ENCODE peak calls at places on chromosomes 6 and 20, in nine cellular contexts. I is A549, R is transverse colon, Y is K562, L is stomach, G is SK-N-SH, K is tibial nerve, N is GM12878, X is suprapubic skin. O is an unnamed sample.

GRCh38 chr6:132962936-132963579 is 148.7 kb downstream of the RPS12 start:
- DNase-seq in I (peak), R (peak), Y (peak), L (peak), G (peak), K (peak), N (no peak), X (no peak), O (peak)

GRCh38 chr6:75932067-75932466 is 140.4 kb downstream of the IMPG1 start:
- DNase-seq in I (no peak), R (no peak), Y (peak), L (peak), G (peak), K (no peak), N (no peak), X (no peak), O (no peak)

GRCh38 chr6:126539022-126539421 is 199.1 kb downstream of the CENPW start:
- DNase-seq in I (peak), R (no peak), Y (no peak), L (no peak), G (no peak), K (no peak), N (no peak), X (no peak), O (no peak)

GRCh38 chr6:53530346-53530745 is 14.6 kb downstream of the GCLC start:
- DNase-seq in I (no peak), R (no peak), Y (no peak), L (no peak), G (no peak), K (no peak), N (no peak), X (no peak), O (no peak)

GRCh38 chr20:1478566-1478965 is 11.9 kb upstream of the NSFL1C start:
- DNase-seq in I (peak), R (no peak), Y (no peak), L (no peak), G (no peak), K (no peak), N (no peak), X (no peak), O (no peak)

GRCh38 chr6:54327631-54328030 is 19.4 kb downstream of the TINAG start:
- DNase-seq in I (no peak), R (no peak), Y (no peak), L (no peak), G (no peak), K (no peak), N (no peak), X (no peak), O (no peak)

GRCh38 chr20:35174458-35175216 is 2.8 kb downstream of the PROCR start:
- DNase-seq in I (no peak), R (peak), Y (peak), L (peak), G (peak), K (no peak), N (no peak), X (no peak), O (no peak)

GRCh38 chr20:62195072-62195400 is 12.2 kb downstream of the MTG2 start:
- DNase-seq in I (no peak), R (no peak), Y (no peak), L (no peak), G (no peak), K (no peak), N (no peak), X (no peak), O (no peak)

GRCh38 chr6:3977875-3978711 is 100.8 kb downstream of the FAM217A start:
- DNase-seq in I (peak), R (peak), Y (peak), L (no peak), G (no peak), K (peak), N (peak), X (no peak), O (peak)

GRCh38 chr6:142867988-142868818 is 76.8 kb downstream of the HIVEP2 start:
- DNase-seq in I (no peak), R (no peak), Y (no peak), L (no peak), G (no peak), K (no peak), N (no peak), X (no peak), O (no peak)

GRCh38 chr6:157980288-157981131 is 1.2 kb upstream of the SYNJ2 start:
- DNase-seq in I (no peak), R (no peak), Y (no peak), L (no peak), G (no peak), K (no peak), N (no peak), X (no peak), O (peak)

GRCh38 chr6:90285611-90286381 is 10.8 kb downstream of the BACH2 start:
- DNase-seq in I (peak), R (peak), Y (peak), L (peak), G (peak), K (peak), N (peak), X (peak), O (peak)

GRCh38 chr20:53510704-53511103 is 82.9 kb downstream of the ZNF217 start:
- DNase-seq in I (no peak), R (no peak), Y (no peak), L (no peak), G (no peak), K (no peak), N (no peak), X (no peak), O (no peak)
- H3K4me3 ChIP-seq in I (no peak), R (no peak), Y (no peak), L (no peak), G (no peak), K (no peak), N (no peak), X (no peak), O (no peak)

GRCh38 chr6:94071835-94072234 is 652.5 kb upstream of the EPHA7 start:
- DNase-seq in I (no peak), R (no peak), Y (no peak), L (no peak), G (no peak), K (no peak), N (no peak), X (no peak), O (no peak)
- TF ChIP-seq CTCF in I (peak), R (no peak), Y (no peak), L (no peak), G (peak), K (no peak), N (peak), X (no peak), O (no peak)

GRCh38 chr6:44062771-44063560 is 64.3 kb downstream of the MRPL14 start:
- DNase-seq in I (no peak), R (no peak), Y (peak), L (peak), G (peak), K (no peak), N (no peak), X (no peak), O (no peak)

GRCh38 chr6:44065443-44066115 is 61.7 kb downstream of the MRPL14 start:
- DNase-seq in I (no peak), R (no peak), Y (no peak), L (no peak), G (no peak), K (no peak), N (no peak), X (no peak), O (no peak)

GRCh38 chr6:44064089-44064947 is 62.9 kb downstream of the MRPL14 start:
- DNase-seq in I (peak), R (peak), Y (peak), L (peak), G (no peak), K (peak), N (no peak), X (no peak), O (no peak)

GRCh38 chr6:44063561-44064059 is 63.6 kb downstream of the MRPL14 start:
- DNase-seq in I (no peak), R (no peak), Y (no peak), L (no peak), G (no peak), K (no peak), N (no peak), X (no peak), O (no peak)

GRCh38 chr6:44064948-44065272 is 62.3 kb downstream of the MRPL14 start:
- DNase-seq in I (no peak), R (no peak), Y (no peak), L (no peak), G (no peak), K (no peak), N (no peak), X (no peak), O (no peak)
- TF ChIP-seq EP300 in I (no peak), R (no peak), Y (no peak), L (no peak), G (no peak), K (no peak), N (no peak), X (no peak), O (no peak)

GRCh38 chr20:40698281-40698680 is 9.2 kb upstream of the MAFB start:
- DNase-seq in I (no peak), R (no peak), Y (no peak), L (no peak), G (no peak), K (no peak), N (no peak), X (no peak), O (no peak)
- H3K4me3 ChIP-seq in I (no peak), R (no peak), Y (no peak), L (no peak), G (no peak), K (no peak), N (no peak), X (no peak), O (no peak)

GRCh38 chr20:39676857-39677351 is 714.8 kb downstream of the DHX35 start:
- DNase-seq in I (no peak), R (peak), Y (no peak), L (no peak), G (no peak), K (no peak), N (no peak), X (no peak), O (no peak)
- TF ChIP-seq CTCF in I (peak), R (peak), Y (no peak), L (no peak), G (peak), K (peak), N (peak), X (no peak), O (no peak)

GRCh38 chr6:36245572-36246031 is 24.3 kb upstream of the PNPLA1 start:
- DNase-seq in I (no peak), R (peak), Y (peak), L (peak), G (peak), K (no peak), N (no peak), X (no peak), O (no peak)
- TF ChIP-seq EP300 in I (no peak), R (no peak), Y (no peak), L (no peak), G (no peak), K (no peak), N (no peak), X (no peak), O (no peak)

GRCh38 chr20:38473353-38473795 is 731 bp downstream of the RALGAPB start:
- DNase-seq in I (no peak), R (no peak), Y (no peak), L (peak), G (no peak), K (no peak), N (no peak), X (no peak), O (no peak)

GRCh38 chr20:38471245-38471644 is 1.4 kb upstream of the RALGAPB start:
- DNase-seq in I (no peak), R (no peak), Y (no peak), L (no peak), G (no peak), K (no peak), N (no peak), X (no peak), O (no peak)

GRCh38 chr20:38477747-38478146 is 5.1 kb downstream of the RALGAPB start:
- DNase-seq in I (no peak), R (no peak), Y (no peak), L (no peak), G (no peak), K (no peak), N (no peak), X (no peak), O (no peak)

GRCh38 chr20:38472513-38473352 is at the start of gene RALGAPB:
- DNase-seq in I (peak), R (peak), Y (peak), L (peak), G (peak), K (peak), N (peak), X (peak), O (peak)

DNA sequence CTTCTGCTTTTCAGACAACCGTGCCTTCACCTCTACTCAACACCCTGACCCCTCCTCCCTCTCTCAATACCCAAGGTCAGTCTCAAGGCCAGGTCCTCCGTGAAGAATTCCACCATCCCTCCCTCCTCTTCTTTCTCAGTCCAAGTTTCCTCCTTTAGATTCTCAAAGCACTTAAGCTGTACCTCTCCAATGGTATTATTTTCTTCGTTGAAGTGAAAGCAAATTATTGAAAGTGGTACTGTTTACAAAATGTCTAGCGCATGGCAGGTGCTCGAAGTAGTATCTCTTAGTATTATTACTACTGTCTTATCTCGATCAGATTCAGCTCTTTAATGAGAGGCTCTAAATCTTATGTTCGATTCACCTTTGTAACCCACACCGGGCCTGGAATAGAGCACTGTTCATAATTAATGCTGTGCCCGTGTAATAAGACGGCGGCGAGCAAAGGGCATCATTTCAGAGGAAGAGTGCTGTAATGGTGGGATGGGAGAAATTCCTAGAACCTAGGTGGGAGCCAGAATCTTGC is 593 bp upstream of the RALGAPB start:
- DNase-seq in I (no peak), R (no peak), Y (no peak), L (no peak), G (no peak), K (no peak), N (no peak), X (no peak), O (no peak)
- H3K4me3 ChIP-seq in I (peak), R (peak), Y (peak), L (peak), G (peak), K (peak), N (peak), X (peak), O (peak)

GRCh38 chr6:92121228-92121627 is 1298.1 kb downstream of the EPHA7 start:
- DNase-seq in I (no peak), R (no peak), Y (no peak), L (no peak), G (no peak), K (no peak), N (no peak), X (no peak), O (no peak)

GRCh38 chr6:92124126-92124525 is 1295.2 kb downstream of the EPHA7 start:
- DNase-seq in I (no peak), R (no peak), Y (no peak), L (no peak), G (no peak), K (no peak), N (no peak), X (no peak), O (no peak)

GRCh38 chr6:92126088-92126487 is 1293.3 kb downstream of the EPHA7 start:
- DNase-seq in I (no peak), R (no peak), Y (no peak), L (no peak), G (no peak), K (no peak), N (no peak), X (no peak), O (no peak)

GRCh38 chr6:92125681-92126080 is 1293.7 kb downstream of the EPHA7 start:
- DNase-seq in I (no peak), R (no peak), Y (no peak), L (no peak), G (no peak), K (no peak), N (no peak), X (no peak), O (no peak)

DNA sequence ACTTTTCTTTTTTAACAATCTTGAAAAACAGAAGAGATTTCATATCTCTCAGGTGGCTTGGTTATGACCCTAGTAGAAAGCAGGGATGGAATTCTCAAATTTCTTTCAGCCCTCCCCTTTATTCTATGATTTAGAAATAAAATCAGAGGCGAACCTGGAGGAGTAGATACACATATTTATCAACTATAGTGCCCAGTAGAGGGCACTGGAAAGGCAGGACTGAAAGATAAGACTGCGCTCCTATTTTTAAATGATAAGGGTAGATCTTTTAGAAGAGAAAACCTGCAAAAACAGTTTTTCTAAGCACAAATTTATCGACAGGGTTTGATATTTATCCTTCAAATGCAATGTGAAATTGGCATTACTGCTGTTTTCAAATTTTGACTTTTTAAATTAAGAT is 1296.6 kb downstream of the EPHA7 start:
- DNase-seq in I (no peak), R (no peak), Y (no peak), L (no peak), G (peak), K (no peak), N (no peak), X (no peak), O (no peak)
- TF ChIP-seq CTCF in I (peak), R (no peak), Y (no peak), L (no peak), G (peak), K (no peak), N (peak), X (no peak), O (no peak)